ENCODE peak calls at places on chromosomes 4 and X, in five cellular contexts. B, M, O, S and E are unnamed samples.

GRCh38 chr4:155805016-155805415 is 46.2 kb downstream of the GUCY1B1 start:
- DNase-seq in S (no peak), M (no peak), O (no peak), B (no peak), E (no peak)

GRCh38 chr4:121736735-121737351 is 28.1 kb downstream of the SMIM43 start:
- DNase-seq in B (peak; percentile 61), S (no peak), O (no peak), M (peak; percentile 49), E (peak; percentile 45)

GRCh38 chr4:24533364-24533763 is 51.0 kb downstream of the DHX15 start:
- DNase-seq in O (no peak), S (no peak), M (no peak), B (no peak), E (no peak)

GRCh38 chr4:95838192-95838591 is 1.7 kb upstream of the PDHA2 start:
- DNase-seq in M (no peak), S (no peak), O (no peak), B (no peak), E (no peak)

GRCh38 chr4:121728798-121729226 is 32.0 kb upstream of the ANXA5 start:
- DNase-seq in B (no peak), O (no peak), S (no peak), M (no peak), E (no peak)

GRCh38 chrX:53125506-53125905 is 31.6 kb downstream of the KANTR start:
- DNase-seq in O (no peak), B (no peak), S (no peak), M (no peak), E (no peak)

GRCh38 chr4:84418032-84418709 is 80.9 kb downstream of the NKX6-1 start:
- DNase-seq in B (no peak), O (no peak), M (no peak), S (no peak), E (no peak)

GRCh38 chr4:62263454-62263853 is 1063.3 kb downstream of the ADGRL3 start:
- DNase-seq in O (no peak), B (no peak), M (no peak), S (no peak), E (no peak)

GRCh38 chrX:110944793-110945466 is 149.3 kb upstream of the CHRDL1 start:
- DNase-seq in M (no peak), S (no peak), B (no peak), O (peak; percentile 20), E (no peak)

GRCh38 chr4:115054836-115055235 is 58.6 kb downstream of the NDST4 start:
- DNase-seq in S (no peak), O (peak; percentile 44), M (no peak), B (peak; percentile 35), E (no peak)

GRCh38 chr4:161252520-161253141 is 911.2 kb downstream of the FSTL5 start:
- DNase-seq in B (peak; percentile 23), M (peak; percentile 11), S (peak; percentile 15), O (no peak), E (no peak)

GRCh38 chrX:12489341-12489740 is 301.9 kb upstream of the PRPS2 start:
- DNase-seq in O (no peak), M (no peak), B (no peak), S (no peak), E (no peak)

GRCh38 chr4:182575225-182575624 is 332.0 kb downstream of the TENM3 start:
- DNase-seq in B (no peak), M (no peak), O (no peak), S (no peak), E (no peak)

GRCh38 chrX:46553935-46554334 is 8.7 kb upstream of the ZNF674 start:
- DNase-seq in S (no peak), B (no peak), M (no peak), O (no peak), E (no peak)

GRCh38 chr4:151184523-151185458 is 85.4 kb downstream of the RPS3A start:
- DNase-seq in M (peak; percentile 31), B (peak; percentile 9), O (no peak), S (no peak), E (no peak)

GRCh38 chrX:40056420-40056819 is 41.3 kb downstream of the BCOR start:
- DNase-seq in M (no peak), S (peak; percentile 52), O (no peak), B (no peak), E (no peak)

GRCh38 chr4:107213880-107214279 is 177.8 kb upstream of the DKK2 start:
- DNase-seq in B (no peak), M (no peak), O (no peak), S (no peak), E (no peak)

GRCh38 chr4:33477715-33478114 is 2757.5 kb downstream of the PCDH7 start:
- DNase-seq in S (no peak), B (no peak), M (no peak), O (no peak), E (no peak)

GRCh38 chr4:135243960-135244561 is 1042.5 kb upstream of the PABPC4L start:
- DNase-seq in O (no peak), B (no peak), S (no peak), M (no peak), E (no peak)

GRCh38 chr4:151801547-151802516 is 41.0 kb upstream of the GATB start:
- DNase-seq in B (peak; percentile 25), S (no peak), M (peak; percentile 14), O (peak; percentile 72), E (peak; percentile 51)

GRCh38 chr4:68476191-68476590 is 28.9 kb downstream of the TMPRSS11E start:
- DNase-seq in M (no peak), B (no peak), S (no peak), O (no peak), E (no peak)

DNA sequence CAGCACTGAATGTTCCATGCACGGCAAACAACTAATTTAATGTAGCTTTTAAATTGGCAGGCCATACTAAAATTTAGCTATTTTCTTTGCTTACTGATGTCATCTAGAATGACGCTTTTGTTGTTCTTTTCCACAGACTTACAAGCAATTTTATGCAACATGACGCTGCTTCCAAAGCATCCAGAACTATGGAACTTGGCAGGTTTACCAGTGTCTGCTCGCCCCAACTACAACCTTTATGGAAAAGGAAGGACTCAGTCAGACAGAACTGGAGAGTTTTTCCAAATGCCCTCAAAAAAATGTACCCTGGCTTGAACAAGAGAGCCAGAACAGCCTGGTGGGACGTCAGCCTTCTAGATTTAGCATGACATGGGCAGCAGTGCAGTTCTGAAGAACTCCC is 58.7 kb downstream of the ANOS1 start:
- DNase-seq in M (no peak), B (no peak), S (no peak), O (no peak), E (no peak)
- TF ChIP-seq ESRRA in M (no peak), B (no peak), S (no peak), O (no peak), E (no peak)

GRCh38 chrX:139825618-139826017 is 107.2 kb downstream of the ATP11C start:
- DNase-seq in M (no peak), B (no peak), S (no peak), O (no peak), E (no peak)
- TF ChIP-seq ESRRA in M (no peak), B (no peak), S (no peak), O (no peak), E (no peak)

GRCh38 chr4:169407217-169407845 is 136.6 kb upstream of the SH3RF1 start:
- DNase-seq in S (no peak), O (no peak), M (no peak), B (no peak), E (no peak)

GRCh38 chr4:169400832-169401231 is 130.1 kb upstream of the SH3RF1 start:
- DNase-seq in B (no peak), O (no peak), M (no peak), S (no peak), E (no peak)

GRCh38 chr4:169399976-169400767 is 129.4 kb upstream of the SH3RF1 start:
- DNase-seq in B (no peak), S (no peak), O (no peak), M (no peak), E (no peak)

DNA sequence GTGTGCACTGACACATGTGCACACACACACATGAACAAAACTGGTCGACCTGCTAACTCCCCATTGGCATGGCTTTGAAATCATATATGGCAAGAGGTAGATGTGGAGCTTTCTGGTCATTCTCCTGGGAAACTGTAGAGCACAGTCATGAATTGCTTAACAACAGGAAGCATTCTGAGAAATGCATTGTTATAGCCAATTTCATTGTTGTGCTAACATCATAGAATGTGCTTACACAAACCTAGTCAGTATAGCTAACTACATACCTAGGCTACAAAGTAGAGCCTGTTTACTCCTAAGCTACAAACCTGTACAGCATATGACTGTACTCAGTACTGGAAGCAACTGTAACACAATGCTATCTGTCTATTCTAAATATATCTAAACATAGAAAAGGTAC is 134.2 kb upstream of the SH3RF1 start:
- DNase-seq in O (no peak), M (no peak), B (no peak), S (no peak), E (no peak)
- TF ChIP-seq ESRRA in O (no peak), M (no peak), B (no peak), S (no peak), E (no peak)

DNA sequence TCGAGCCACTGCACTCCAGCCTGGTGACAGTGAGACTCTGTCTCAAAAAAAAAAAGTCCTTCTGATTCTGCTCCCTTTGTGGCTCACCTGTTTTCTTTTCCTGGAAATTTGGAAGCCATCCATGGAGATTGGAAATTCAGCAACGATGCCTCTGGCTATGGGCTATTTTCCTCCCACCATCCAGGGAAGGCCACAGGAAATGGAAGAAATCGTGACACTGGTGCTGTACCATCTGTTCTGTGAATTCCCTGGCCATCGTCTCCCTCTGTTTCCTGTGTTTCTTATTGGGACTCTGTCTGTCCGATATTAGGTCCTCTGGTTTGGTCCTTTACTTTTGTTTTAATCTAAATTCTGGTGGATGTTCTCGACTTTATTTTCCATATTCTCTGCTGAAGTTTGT is 29.4 kb upstream of the ADRA2C start:
- DNase-seq in O (no peak), B (no peak), S (no peak), M (no peak), E (no peak)
- TF ChIP-seq ESRRA in O (no peak), B (no peak), S (no peak), M (no peak), E (no peak)

GRCh38 chr4:38855466-38855865 is 1.2 kb downstream of the TLR6 start:
- DNase-seq in M (no peak), S (no peak), O (no peak), B (no peak), E (no peak)

GRCh38 chr4:38857354-38858096 is 908 bp upstream of the TLR6 start:
- DNase-seq in M (peak; percentile 67), S (peak; percentile 82), O (no peak), B (no peak), E (peak; percentile 73)

GRCh38 chr4:38856046-38856445 is 571 bp downstream of the TLR6 start:
- DNase-seq in S (peak; percentile 40), O (no peak), B (no peak), M (no peak), E (no peak)

GRCh38 chr4:38858097-38858420 is 1.4 kb upstream of the TLR6 start:
- DNase-seq in B (no peak), O (no peak), M (no peak), S (no peak), E (no peak)

GRCh38 chr4:38856524-38857337 is at the start of gene TLR6:
- DNase-seq in O (peak; percentile 40), S (peak; percentile 91), M (no peak), B (peak; percentile 57), E (peak; percentile 51)
- TF ChIP-seq ESRRA in O (no peak), S (no peak), M (no peak), B (no peak), E (no peak)

GRCh38 chr4:106201373-106201772 is 114.6 kb downstream of the TBCK start:
- DNase-seq in B (peak; percentile 7), O (no peak), S (no peak), M (no peak), E (peak; percentile 9)
- TF ChIP-seq ESRRA in B (no peak), O (no peak), S (no peak), M (no peak), E (no peak)